ENCODE peak calls at places on chromosomes 6 and 20, in five cellular contexts. Q is mesenchymal stem cell, G is neuronal stem cell, F is H1, I is H9. W is an unnamed sample.

GRCh38 chr6:87391334-87391733 is 16.4 kb upstream of the CFAP206 start:
- DNase-seq in Q (peak; percentile 26), G (peak; percentile 14), F (no peak), I (peak; percentile 68), W (peak; percentile 25)

GRCh38 chr6:17971128-17972073 is 16.0 kb downstream of the KIF13A start:
- DNase-seq in Q (peak; percentile 71), G (no peak), F (no peak), I (no peak), W (no peak)

GRCh38 chr20:33232486-33233072 is 3.2 kb upstream of the BPIFA1 start:
- DNase-seq in Q (no peak), G (no peak), F (no peak), I (no peak), W (no peak)

GRCh38 chr20:46056970-46057855 is 28.2 kb downstream of the SLC12A5 start:
- DNase-seq in Q (peak; percentile 47), G (peak; percentile 80), F (peak; percentile 90), I (peak; percentile 79), W (no peak)

GRCh38 chr20:63006611-63007471 is at the start of gene BHLHE23:
- DNase-seq in Q (no peak), G (peak; percentile 69), F (peak; percentile 75), I (peak; percentile 86), W (no peak)

GRCh38 chr6:166237611-166238010 is 70.0 kb upstream of the TBXT start:
- DNase-seq in Q (no peak), G (no peak), F (no peak), I (no peak), W (no peak)

GRCh38 chr6:53543341-53544010 is 1.4 kb downstream of the GCLC start:
- DNase-seq in Q (peak; percentile 53), G (no peak), F (no peak), I (no peak), W (no peak)

GRCh38 chr6:26223677-26224546 is 136.7 kb downstream of the HFE start:
- DNase-seq in Q (peak; percentile 98), G (peak; percentile 74), F (no peak), I (peak; percentile 55), W (peak; percentile 75)

GRCh38 chr6:108798672-108799355 is 49.4 kb upstream of the ARMC2 start:
- DNase-seq in Q (no peak), G (no peak), F (no peak), I (no peak), W (no peak)

GRCh38 chr6:142324111-142324510 is 22.3 kb downstream of the ADGRG6 start:
- DNase-seq in Q (no peak), G (no peak), F (no peak), I (no peak), W (no peak)

GRCh38 chr6:402901-403658 is 11.5 kb downstream of the IRF4 start:
- DNase-seq in Q (no peak), G (no peak), F (no peak), I (no peak), W (no peak)

GRCh38 chr6:18432180-18432579 is 45.0 kb downstream of the RNF144B start:
- DNase-seq in Q (peak; percentile 85), G (no peak), F (no peak), I (no peak), W (peak; percentile 74)

DNA sequence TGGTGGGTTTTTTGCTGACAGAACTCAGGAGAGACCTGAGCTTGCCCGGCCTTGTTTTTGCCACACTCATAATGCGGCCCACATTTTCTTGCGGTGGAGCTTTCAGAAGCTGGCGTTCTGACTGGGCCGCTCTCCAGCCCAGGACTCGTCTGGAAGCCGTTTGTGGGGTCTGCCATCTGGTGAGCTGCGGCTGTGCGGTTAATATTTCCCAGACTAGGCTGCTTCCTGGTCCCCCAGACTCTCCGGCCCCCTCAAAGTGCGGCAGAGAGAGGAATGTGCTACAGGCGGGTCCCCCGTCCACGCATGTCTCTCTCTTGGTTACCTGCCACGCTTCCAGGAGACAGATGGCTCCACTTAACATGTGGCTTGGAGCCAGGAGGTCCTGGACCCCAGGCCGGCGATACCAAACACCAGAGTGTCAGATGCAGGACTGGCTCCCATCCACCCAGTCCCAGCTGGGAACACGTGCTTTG is 128.9 kb upstream of the PMEPA1 start:
- DNase-seq in Q (no peak), G (no peak), F (peak; percentile 38), I (peak; percentile 19), W (no peak)
- H2BK12ac ChIP-seq in Q (no peak overlapping the region), G (no peak overlapping the region), F (no peak overlapping the region), I (no peak overlapping the region), W (no peak overlapping the region)

DNA sequence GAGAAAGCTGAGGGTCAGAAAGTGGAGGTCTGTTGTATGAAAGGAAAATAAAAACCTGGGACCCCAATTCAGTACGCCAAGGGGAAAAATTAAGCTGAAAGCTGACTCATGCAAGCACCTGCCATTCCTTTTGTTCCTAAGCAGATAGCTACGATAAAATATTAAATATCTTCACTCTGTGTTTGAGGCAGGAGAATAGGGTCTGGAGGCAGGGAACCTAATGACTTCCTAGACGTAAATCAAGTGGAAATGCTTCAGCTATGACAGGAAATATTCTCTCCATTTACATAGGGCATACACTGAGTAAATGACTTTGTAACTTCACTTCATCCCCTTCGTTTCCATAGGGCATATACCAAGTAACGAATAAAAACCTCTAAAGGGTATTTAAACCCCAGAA is 41.0 kb upstream of the IFNGR1 start:
- DNase-seq in Q (no peak), G (no peak), F (no peak), I (no peak), W (no peak)
- H2BK12ac ChIP-seq in Q (no peak overlapping the region), G (no peak overlapping the region), F (no peak overlapping the region), I (no peak overlapping the region), W (no peak overlapping the region)

GRCh38 chr20:60428651-60429050 is 470.4 kb downstream of the CDH26 start:
- DNase-seq in Q (no peak), G (no peak), F (no peak), I (no peak), W (no peak)

GRCh38 chr20:60424267-60424904 is 466.2 kb downstream of the CDH26 start:
- DNase-seq in Q (no peak), G (no peak), F (no peak), I (no peak), W (no peak)

GRCh38 chr20:60431349-60431748 is 473.1 kb downstream of the CDH26 start:
- DNase-seq in Q (no peak), G (no peak), F (no peak), I (no peak), W (no peak)

GRCh38 chr20:60430516-60431001 is 472.3 kb downstream of the CDH26 start:
- DNase-seq in Q (no peak), G (no peak), F (no peak), I (no peak), W (no peak)

DNA sequence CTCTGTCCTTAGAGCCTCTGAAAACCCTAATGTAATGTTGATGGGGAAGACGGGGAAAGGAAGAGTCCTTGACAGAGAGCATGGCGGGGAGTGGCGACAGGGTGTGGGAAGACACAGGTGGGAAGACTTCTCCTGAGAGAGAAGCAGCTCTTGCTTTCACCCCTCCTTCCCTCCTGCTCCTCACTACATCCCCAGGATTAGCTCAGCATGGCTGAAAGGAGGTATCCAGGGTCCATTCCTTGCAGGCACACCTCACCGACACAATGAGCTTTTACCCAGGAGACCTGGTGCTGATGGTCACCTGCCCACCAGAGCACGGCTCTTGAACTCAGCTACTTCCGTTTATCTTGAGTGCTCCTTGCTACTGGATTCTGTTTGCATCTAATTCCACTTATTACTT is 469.3 kb downstream of the CDH26 start:
- DNase-seq in Q (no peak), G (no peak), F (no peak), I (no peak), W (no peak)
- H2BK12ac ChIP-seq in Q (no peak overlapping the region), G (no peak overlapping the region), F (no peak overlapping the region), I (no peak overlapping the region), W (no peak overlapping the region)

GRCh38 chr6:49088631-49089030 is 374.4 kb downstream of the MMUT start:
- DNase-seq in Q (no peak), G (no peak), F (no peak), I (no peak), W (no peak)
- H2BK12ac ChIP-seq in Q (no peak overlapping the region), G (no peak overlapping the region), F (no peak overlapping the region), I (no peak overlapping the region), W (no peak overlapping the region)

GRCh38 chr6:75096986-75097385 is 108.9 kb downstream of the COL12A1 start:
- DNase-seq in Q (no peak), G (no peak), F (no peak), I (no peak), W (no peak)

GRCh38 chr6:75094614-75095321 is 111.1 kb downstream of the COL12A1 start:
- DNase-seq in Q (peak; percentile 80), G (no peak), F (no peak), I (no peak), W (no peak)

GRCh38 chr6:75103411-75103810 is 102.4 kb downstream of the COL12A1 start:
- DNase-seq in Q (no peak), G (no peak), F (no peak), I (no peak), W (peak; percentile 10)

GRCh38 chr6:75101896-75102680 is 103.8 kb downstream of the COL12A1 start:
- DNase-seq in Q (peak; percentile 73), G (no peak), F (no peak), I (no peak), W (no peak)

DNA sequence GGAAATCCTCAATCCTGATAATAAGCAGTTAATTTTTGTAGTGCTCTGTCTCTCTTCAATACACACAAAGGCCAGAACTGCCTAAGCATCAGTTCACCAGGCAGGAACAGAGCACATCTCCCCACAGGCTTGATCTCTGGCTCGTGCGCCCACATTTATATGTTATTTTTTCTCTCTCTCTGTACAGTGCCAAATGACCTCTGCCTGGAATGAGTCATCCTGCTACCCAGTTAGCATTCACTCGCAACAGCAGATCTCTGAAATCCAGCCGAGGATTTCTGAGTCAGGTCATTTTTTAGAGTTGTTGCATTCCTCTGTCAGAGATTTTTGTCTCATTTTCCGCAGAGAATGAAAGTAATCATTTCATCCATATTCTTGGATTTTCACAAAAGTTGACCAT is 107.1 kb downstream of the COL12A1 start:
- DNase-seq in Q (peak; percentile 94), G (no peak), F (no peak), I (no peak), W (peak; percentile 86)
- H2BK12ac ChIP-seq in Q (no peak overlapping the region), G (no peak overlapping the region), F (no peak overlapping the region), I (no peak overlapping the region), W (no peak overlapping the region)

DNA sequence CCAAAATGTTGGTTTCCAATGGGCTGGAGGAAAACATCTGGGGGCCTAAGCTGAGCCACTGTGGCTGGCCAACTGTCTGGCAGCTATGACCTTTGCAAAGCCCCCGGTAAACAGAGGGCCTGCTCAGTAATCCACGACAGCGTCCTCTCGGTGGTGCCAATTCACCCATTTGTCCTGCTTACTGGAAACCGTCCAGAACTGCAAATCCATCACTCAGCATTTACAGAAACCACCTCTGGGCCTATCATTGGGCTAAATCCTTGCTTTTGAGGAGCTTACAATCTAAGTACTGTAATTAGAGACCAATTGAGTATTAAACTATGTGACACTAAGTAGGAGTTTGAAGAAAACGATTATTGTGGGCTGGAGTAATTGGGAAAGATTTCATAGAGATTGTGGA is 31.0 kb downstream of the ADAT2 start:
- DNase-seq in Q (no peak), G (no peak), F (no peak), I (no peak), W (no peak)
- H2BK12ac ChIP-seq in Q (no peak overlapping the region), G (no peak overlapping the region), F (no peak overlapping the region), I (no peak overlapping the region), W (no peak overlapping the region)

GRCh38 chr6:167445568-167445967 is 120.7 kb downstream of the TTLL2 start:
- DNase-seq in Q (no peak), G (no peak), F (no peak), I (no peak), W (peak; percentile 11)
- H2BK12ac ChIP-seq in Q (no peak overlapping the region), G (peak overlapping the region; percentile 93), F (peak overlapping the region; percentile 84), I (no peak overlapping the region), W (no peak overlapping the region)